ENCODE peak calls at places on chromosome 12, in eight cellular contexts. N is heart left ventricle, P is H7, F is A549, U is mucosa of descending colon, Y is PC-9, B is SJCRH30, D is AG10803. R is an unnamed sample.

GRCh38 chr12:44696542-44696941 is 179.6 kb downstream of the NELL2 start:
- DNase-seq in N (no peak), P (no peak), F (no peak), U (no peak), Y (no peak), B (no peak), D (no peak), R (no peak)

GRCh38 chr12:26773313-26774104 is 59.5 kb downstream of the ITPR2 start:
- DNase-seq in N (no peak), P (no peak), F (no peak), U (no peak), Y (no peak), B (no peak), D (no peak), R (no peak)

GRCh38 chr12:93154753-93155475 is 222.8 kb upstream of the NUDT4 start:
- DNase-seq in N (no peak), P (no peak), F (no peak), U (no peak), Y (no peak), B (no peak), D (no peak), R (no peak)

GRCh38 chr12:121581681-121582439 is 1.0 kb upstream of the KDM2B start:
- DNase-seq in N (no peak), P (no peak), F (no peak), U (no peak), Y (no peak), B (no peak), D (peak), R (peak)

GRCh38 chr12:85872497-85873091 is 1.5 kb upstream of the NTS start:
- DNase-seq in N (no peak), P (peak), F (peak), U (peak), Y (no peak), B (no peak), D (peak), R (no peak)

GRCh38 chr12:42652048-42652447 is 62.5 kb upstream of the PRICKLE1 start:
- DNase-seq in N (no peak), P (peak), F (peak), U (no peak), Y (peak), B (no peak), D (no peak), R (no peak)

GRCh38 chr12:48882325-48882687 is 16.6 kb upstream of the RND1 start:
- DNase-seq in N (no peak), P (peak), F (peak), U (no peak), Y (peak), B (peak), D (peak), R (no peak)

GRCh38 chr12:106088246-106089200 is 50.2 kb downstream of the NUAK1 start:
- DNase-seq in N (no peak), P (no peak), F (no peak), U (no peak), Y (no peak), B (no peak), D (no peak), R (no peak)

GRCh38 chr12:22781339-22781738 is 156.4 kb downstream of the ETNK1 start:
- DNase-seq in N (no peak), P (no peak), F (no peak), U (no peak), Y (no peak), B (no peak), D (no peak), R (no peak)

GRCh38 chr12:131137836-131138637 is 184.3 kb downstream of the ADGRD1 start:
- DNase-seq in N (no peak), P (peak), F (peak), U (peak), Y (no peak), B (no peak), D (peak), R (no peak)

GRCh38 chr12:70045514-70045913 is 197.7 kb upstream of the CNOT2 start:
- DNase-seq in N (no peak), P (no peak), F (no peak), U (no peak), Y (no peak), B (no peak), D (no peak), R (no peak)

GRCh38 chr12:116539905-116540482 is 19.2 kb upstream of the MAP1LC3B2 start:
- DNase-seq in N (no peak), P (peak), F (no peak), U (peak), Y (no peak), B (no peak), D (peak), R (peak)

GRCh38 chr12:120249875-120250795 is 15.4 kb downstream of the PXN start:
- DNase-seq in N (peak), P (no peak), F (no peak), U (peak), Y (no peak), B (no peak), D (no peak), R (no peak)

GRCh38 chr12:122830517-122831214 is 4.6 kb upstream of the HIP1R start:
- DNase-seq in N (no peak), P (no peak), F (peak), U (peak), Y (peak), B (no peak), D (peak), R (no peak)

GRCh38 chr12:110246690-110247339 is 34.2 kb upstream of the ATP2A2 start:
- DNase-seq in N (no peak), P (no peak), F (no peak), U (no peak), Y (peak), B (no peak), D (no peak), R (no peak)

GRCh38 chr12:117060236-117060926 is 38.8 kb downstream of the TESC start:
- DNase-seq in N (no peak), P (peak), F (no peak), U (no peak), Y (peak), B (no peak), D (no peak), R (no peak)

GRCh38 chr12:121668750-121669524 is 517 bp downstream of the MORN3 start:
- DNase-seq in N (no peak), P (peak), F (peak), U (peak), Y (peak), B (peak), D (peak), R (no peak)

GRCh38 chr12:72493390-72493789 is 221.2 kb downstream of the TRHDE start:
- DNase-seq in N (no peak), P (no peak), F (no peak), U (no peak), Y (no peak), B (no peak), D (no peak), R (no peak)

GRCh38 chr12:5685935-5686334 is 254.0 kb downstream of the NTF3 start:
- DNase-seq in N (no peak), P (no peak), F (no peak), U (no peak), Y (no peak), B (no peak), D (no peak), R (no peak)

GRCh38 chr12:130506844-130507243 is 169.2 kb downstream of the PIWIL1 start:
- DNase-seq in N (no peak), P (no peak), F (peak), U (no peak), Y (no peak), B (peak), D (no peak), R (no peak)

GRCh38 chr12:49093746-49094103 is 876 bp downstream of the DHH start:
- DNase-seq in N (peak), P (peak), F (no peak), U (no peak), Y (no peak), B (no peak), D (no peak), R (no peak)

GRCh38 chr12:128815779-128816642 is 7.7 kb downstream of the SLC15A4 start:
- DNase-seq in N (no peak), P (no peak), F (no peak), U (no peak), Y (no peak), B (no peak), D (no peak), R (no peak)

GRCh38 chr12:121628037-121628436 is 1.7 kb downstream of the ORAI1 start:
- DNase-seq in N (no peak), P (peak), F (no peak), U (peak), Y (peak), B (no peak), D (no peak), R (no peak)

GRCh38 chr12:61993734-61994345 is 266.4 kb upstream of the USP15 start:
- DNase-seq in N (no peak), P (peak), F (peak), U (peak), Y (no peak), B (no peak), D (peak), R (no peak)

GRCh38 chr12:43766291-43766690 is 7.5 kb downstream of the IRAK4 start:
- DNase-seq in N (no peak), P (no peak), F (no peak), U (no peak), Y (no peak), B (no peak), D (peak), R (no peak)

GRCh38 chr12:65156366-65156831 is 13.0 kb upstream of the LEMD3 start:
- DNase-seq in N (no peak), P (no peak), F (no peak), U (no peak), Y (no peak), B (no peak), D (no peak), R (no peak)

GRCh38 chr12:12018454-12018853 is 52.3 kb upstream of the BCL2L14 start:
- DNase-seq in N (no peak), P (no peak), F (no peak), U (no peak), Y (no peak), B (peak), D (no peak), R (no peak)

GRCh38 chr12:74412607-74413230 is 124.9 kb upstream of the ATXN7L3B start:
- DNase-seq in N (no peak), P (no peak), F (peak), U (no peak), Y (no peak), B (no peak), D (peak), R (no peak)

GRCh38 chr12:67625004-67625403 is 23.5 kb upstream of the DYRK2 start:
- DNase-seq in N (no peak), P (no peak), F (no peak), U (no peak), Y (no peak), B (no peak), D (no peak), R (no peak)

GRCh38 chr12:82057770-82058169 is 298.6 kb upstream of the PPFIA2 start:
- DNase-seq in N (no peak), P (no peak), F (no peak), U (no peak), Y (peak), B (no peak), D (no peak), R (no peak)

GRCh38 chr12:48165089-48166031 is 8.0 kb upstream of the ASB8 start:
- DNase-seq in N (no peak), P (peak), F (peak), U (peak), Y (peak), B (peak), D (peak), R (no peak)

GRCh38 chr12:96219700-96220206 is 25.6 kb downstream of the ELK3 start:
- DNase-seq in N (no peak), P (no peak), F (peak), U (no peak), Y (peak), B (peak), D (peak), R (no peak)

GRCh38 chr12:19645823-19646222 is 206.5 kb downstream of the AEBP2 start:
- DNase-seq in N (no peak), P (no peak), F (no peak), U (no peak), Y (no peak), B (no peak), D (no peak), R (no peak)
- H3K4me3 ChIP-seq in N (no peak), P (no peak), F (no peak), U (no peak), Y (no peak), B (no peak), D (no peak), R (no peak)

GRCh38 chr12:104473374-104473983 is 16.7 kb downstream of the CHST11 start:
- DNase-seq in N (no peak), P (no peak), F (no peak), U (no peak), Y (no peak), B (peak), D (no peak), R (no peak)
- H3K4me3 ChIP-seq in N (no peak), P (no peak), F (no peak), U (no peak), Y (no peak), B (peak), D (no peak), R (no peak)

GRCh38 chr12:112182499-112182898 is 57.1 kb downstream of the TRAFD1 start:
- DNase-seq in N (no peak), P (peak), F (no peak), U (no peak), Y (no peak), B (peak), D (peak), R (no peak)

GRCh38 chr12:112183141-112183581 is 57.8 kb downstream of the TRAFD1 start:
- DNase-seq in N (no peak), P (peak), F (no peak), U (no peak), Y (no peak), B (no peak), D (peak), R (no peak)

GRCh38 chr12:112184056-112184887 is 58.9 kb downstream of the TRAFD1 start:
- DNase-seq in N (no peak), P (peak), F (no peak), U (no peak), Y (no peak), B (no peak), D (no peak), R (no peak)

GRCh38 chr12:112183591-112184021 is 58.2 kb downstream of the TRAFD1 start:
- DNase-seq in N (no peak), P (peak), F (no peak), U (no peak), Y (no peak), B (no peak), D (no peak), R (no peak)

GRCh38 chr12:112185093-112185923 is 59.9 kb downstream of the TRAFD1 start:
- DNase-seq in N (no peak), P (peak), F (no peak), U (no peak), Y (no peak), B (no peak), D (no peak), R (no peak)
- H3K4me3 ChIP-seq in N (no peak), P (no peak), F (no peak), U (no peak), Y (no peak), B (no peak), D (no peak), R (no peak)

GRCh38 chr12:114691810-114692557 is 8.0 kb upstream of the TBX3 start:
- DNase-seq in N (no peak), P (peak), F (no peak), U (no peak), Y (no peak), B (no peak), D (no peak), R (no peak)
- H3K4me3 ChIP-seq in N (peak), P (no peak), F (no peak), U (no peak), Y (no peak), B (no peak), D (peak), R (no peak)

GRCh38 chr12:108691154-108691994 is 39.9 kb downstream of the CORO1C start:
- DNase-seq in N (peak), P (peak), F (peak), U (peak), Y (peak), B (peak), D (peak), R (peak)
- H3K4me3 ChIP-seq in N (peak), P (no peak), F (peak), U (no peak), Y (peak), B (peak), D (peak), R (no peak)

GRCh38 chr12:554001-554285 is 94.2 kb downstream of the B4GALNT3 start:
- DNase-seq in N (peak), P (no peak), F (no peak), U (no peak), Y (no peak), B (no peak), D (no peak), R (no peak)
- H3K4me3 ChIP-seq in N (no peak), P (no peak), F (no peak), U (no peak), Y (no peak), B (no peak), D (no peak), R (no peak)